ENCODE peak calls at places on chromosomes 7 and 10, in nine cellular contexts. N is heart left ventricle; T is mesendoderm; X is CD4-positive, CD25-positive, alpha-beta regulatory T cell; E is mucosa of descending colon; W is tibial artery; B is tibial nerve; I is esophagus squamous epithelium; M is hepatocyte. R is an unnamed sample.

GRCh38 chr7:3910041-3910440 is 609.0 kb downstream of the SDK1 start:
- DNase-seq in N (no peak), I (no peak), B (no peak), W (no peak), E (no peak), X (no peak), M (no peak), T (no peak), R (no peak)

GRCh38 chr10:6778992-6779701 is 199.1 kb upstream of the PRKCQ start:
- DNase-seq in I (no peak), N (no peak), B (no peak), T (peak; percentile 85), X (no peak), M (peak; percentile 68), E (no peak), W (no peak), R (no peak)

GRCh38 chr7:42677751-42678231 is 234.1 kb downstream of the C7orf25 start:
- DNase-seq in E (no peak), I (no peak), N (no peak), W (no peak), X (no peak), M (peak; percentile 37), B (no peak), T (no peak), R (no peak)

GRCh38 chr7:24703296-24703695 is 54.0 kb downstream of the GSDME start:
- DNase-seq in E (no peak), N (no peak), M (no peak), W (no peak), X (no peak), T (no peak), I (no peak), B (no peak), R (no peak)

GRCh38 chr7:106287786-106288185 is 3.0 kb upstream of the NAMPT start:
- DNase-seq in N (no peak), M (no peak), E (no peak), T (no peak), W (no peak), I (no peak), B (no peak), X (no peak), R (peak; percentile 50)

GRCh38 chr10:54613162-54613561 is 187.9 kb downstream of the PCDH15 start:
- DNase-seq in B (no peak), E (no peak), W (no peak), I (no peak), M (no peak), X (no peak), T (no peak), N (no peak), R (no peak)

GRCh38 chr7:2175514-2175913 is 57.2 kb downstream of the MAD1L1 start:
- DNase-seq in N (peak; percentile 72), E (no peak), X (no peak), B (peak; percentile 29), W (peak; percentile 74), T (peak; percentile 57), M (peak; percentile 62), I (no peak), R (no peak)

GRCh38 chr7:20403356-20403755 is 72.7 kb downstream of the ITGB8 start:
- DNase-seq in M (no peak), T (no peak), N (peak; percentile 31), W (no peak), E (no peak), B (peak; percentile 56), X (no peak), I (no peak), R (no peak)

GRCh38 chr7:151690597-151690996 is 170.9 kb upstream of the RHEB start:
- DNase-seq in X (no peak), M (peak; percentile 51), I (no peak), E (no peak), B (no peak), T (peak; percentile 77), N (no peak), W (no peak), R (no peak)

GRCh38 chr7:113143486-113144257 is 25.3 kb upstream of the SMIM30 start:
- DNase-seq in B (no peak), E (no peak), M (no peak), X (no peak), W (no peak), I (no peak), T (no peak), N (no peak), R (no peak)
- H3K4me1 ChIP-seq in B (no peaks in the 10 kb centered on the region), E (no peaks in the 10 kb centered on the region), M (no peaks in the 10 kb centered on the region), X (no peaks in the 10 kb centered on the region), W (no peaks in the 10 kb centered on the region), I (no peaks in the 10 kb centered on the region), T (peaks cover 1% of the 10 kb centered on the region), N (no peaks in the 10 kb centered on the region), R (no peaks in the 10 kb centered on the region)

GRCh38 chr10:8137726-8138125 is 83.2 kb downstream of the GATA3 start:
- DNase-seq in E (no peak), T (no peak), X (peak; percentile 70), W (no peak), M (no peak), N (no peak), B (no peak), I (no peak), R (no peak)

GRCh38 chr10:8133146-8133545 is 78.7 kb downstream of the GATA3 start:
- DNase-seq in I (no peak), M (no peak), T (no peak), N (no peak), X (peak; percentile 31), E (no peak), B (no peak), W (no peak), R (no peak)

GRCh38 chr10:8136745-8137144 is 82.3 kb downstream of the GATA3 start:
- DNase-seq in I (no peak), E (no peak), B (no peak), T (no peak), W (no peak), N (no peak), X (peak; percentile 66), M (no peak), R (no peak)

GRCh38 chr10:8137272-8137680 is 82.8 kb downstream of the GATA3 start:
- DNase-seq in E (no peak), T (no peak), W (no peak), X (peak; percentile 93), B (no peak), N (no peak), I (no peak), M (no peak), R (peak; percentile 1)

DNA sequence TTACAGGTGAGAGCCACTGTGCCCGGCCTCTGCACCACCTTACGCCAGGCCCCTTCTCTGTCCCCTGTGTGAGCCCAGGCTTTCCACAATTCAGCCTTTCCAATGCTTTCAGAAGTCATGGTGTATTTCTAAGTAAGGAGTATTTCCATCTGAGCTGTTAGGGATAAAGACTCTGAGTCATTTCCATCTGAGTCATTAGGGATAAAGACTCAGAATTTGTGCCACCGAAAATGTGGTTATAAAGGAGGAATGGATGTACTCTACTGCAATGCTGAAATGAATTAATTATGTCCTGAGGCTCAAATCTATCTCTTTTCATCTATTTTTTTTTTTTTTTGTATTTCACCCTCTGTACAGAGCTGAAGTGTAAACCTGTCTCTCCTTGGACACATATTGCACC is 84.0 kb downstream of the GATA3 start:
- DNase-seq in I (no peak), N (no peak), B (no peak), T (no peak), X (no peak), E (no peak), W (no peak), M (no peak), R (no peak)
- H3K4me1 ChIP-seq in I (no peaks in the 10 kb centered on the region), N (no peaks in the 10 kb centered on the region), B (no peaks in the 10 kb centered on the region), T (no peaks in the 10 kb centered on the region), X (peaks cover 16% of the 10 kb centered on the region), E (no peaks in the 10 kb centered on the region), W (no peaks in the 10 kb centered on the region), M (no peaks in the 10 kb centered on the region), R (no peaks in the 10 kb centered on the region)

DNA sequence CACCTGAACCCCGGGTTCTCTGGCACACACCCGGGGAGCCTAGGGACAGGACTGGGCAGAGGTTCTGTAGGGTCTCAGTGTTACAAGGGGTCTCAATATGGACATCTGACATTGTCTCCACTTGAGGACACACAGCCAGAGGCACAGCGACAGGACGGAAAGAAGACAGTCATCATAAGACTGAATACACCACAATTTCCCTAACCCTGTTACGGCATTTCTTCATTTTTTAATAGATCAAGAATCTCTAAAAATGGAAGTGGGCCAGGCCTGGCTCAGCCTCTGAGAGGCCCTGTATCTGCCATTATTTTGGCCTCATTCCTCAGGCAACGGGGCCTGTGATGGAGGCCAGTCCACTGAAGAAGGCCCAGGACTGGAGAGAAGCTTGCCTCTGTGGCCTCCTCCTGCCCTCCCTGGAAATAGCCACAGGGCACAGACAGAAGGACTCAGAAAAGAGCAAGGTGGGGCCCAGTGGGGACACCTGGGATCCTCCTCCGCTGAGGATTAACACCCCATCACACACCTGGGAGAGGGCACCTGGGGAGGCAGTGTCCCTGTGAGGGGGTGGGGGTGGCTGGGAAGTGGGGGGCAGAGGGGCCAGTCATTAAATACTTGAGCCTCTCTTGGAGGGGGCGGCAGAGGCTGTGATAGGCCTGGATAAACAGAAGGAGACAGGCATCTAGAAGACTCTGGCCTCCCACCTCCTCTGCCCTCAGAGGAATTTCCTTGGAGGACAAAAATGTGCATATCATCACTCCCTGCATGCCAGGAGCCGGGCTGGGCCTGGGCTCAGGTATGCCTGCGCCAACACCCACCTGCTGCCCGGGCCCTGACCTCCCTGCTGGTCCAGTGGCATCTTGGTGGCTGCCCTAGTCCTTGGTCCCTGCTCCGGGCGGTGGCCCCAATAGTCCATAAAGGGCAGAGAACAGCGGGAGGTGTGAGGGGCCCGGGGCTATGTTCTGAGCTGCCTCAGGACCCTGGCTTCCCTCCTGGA is 8.0 kb downstream of the SPOCK2 start:
- DNase-seq in T (peak; percentile 40), I (no peak), N (no peak), W (no peak), X (no peak), M (no peak), E (no peak), B (no peak), R (no peak)
- H3K4me1 ChIP-seq in T (no peaks in the 10 kb centered on the region), I (no peaks in the 10 kb centered on the region), N (no peaks in the 10 kb centered on the region), W (no peaks in the 10 kb centered on the region), X (peaks cover 100% of the 10 kb centered on the region), M (no peaks in the 10 kb centered on the region), E (peaks cover 3% of the 10 kb centered on the region), B (no peaks in the 10 kb centered on the region), R (no peaks in the 10 kb centered on the region)

GRCh38 chr10:35449944-35450343 is 113.6 kb downstream of the CCNY start:
- DNase-seq in B (no peak), T (no peak), W (no peak), N (no peak), E (no peak), X (no peak), I (no peak), M (no peak), R (no peak)

GRCh38 chr10:35446439-35446838 is 110.1 kb downstream of the CCNY start:
- DNase-seq in I (no peak), W (no peak), B (no peak), E (no peak), N (no peak), T (no peak), M (no peak), X (no peak), R (no peak)

GRCh38 chr10:35447693-35448407 is 111.5 kb downstream of the CCNY start:
- DNase-seq in W (no peak), N (no peak), B (no peak), E (no peak), X (peak; percentile 76), I (no peak), T (peak; percentile 59), M (no peak), R (peak; percentile 49)

GRCh38 chr10:35451103-35452016 is 115.1 kb downstream of the CCNY start:
- DNase-seq in N (no peak), X (no peak), B (no peak), T (no peak), E (no peak), I (no peak), W (no peak), M (no peak), R (no peak)

GRCh38 chr10:35448687-35449662 is 112.7 kb downstream of the CCNY start:
- DNase-seq in X (no peak), T (no peak), M (no peak), W (no peak), I (no peak), E (no peak), N (peak; percentile 55), B (no peak), R (no peak)
- H3K4me1 ChIP-seq in X (peaks cover 52% of the 10 kb centered on the region), T (peaks cover 11% of the 10 kb centered on the region), M (peaks cover 38% of the 10 kb centered on the region), W (no peaks in the 10 kb centered on the region), I (peaks cover 30% of the 10 kb centered on the region), E (peaks cover 25% of the 10 kb centered on the region), N (peaks cover 80% of the 10 kb centered on the region), B (peaks cover 3% of the 10 kb centered on the region), R (peaks cover 36% of the 10 kb centered on the region)

R was measured in small intestine.